ENCODE peak calls at places on chromosomes 12 and 14, in four cellular contexts. P is suprapubic skin, C is kidney, Q is astrocyte of the spinal cord. B is an unnamed sample.

GRCh38 chr12:27583057-27583797 is 59.2 kb downstream of the PPFIBP1 start:
- DNase-seq in P (no peak), C (no peak), Q (peak), B (no peak)

GRCh38 chr14:91830777-91831176 is 36.6 kb downstream of the TC2N start:
- DNase-seq in P (no peak), C (no peak), Q (no peak), B (no peak)

GRCh38 chr14:21486640-21487087 is 9.7 kb downstream of the TOX4 start:
- DNase-seq in P (no peak), C (no peak), Q (peak), B (no peak)

GRCh38 chr12:46383654-46384450 is 11.3 kb upstream of the SLC38A2 start:
- DNase-seq in P (peak), C (peak), Q (peak), B (peak)

GRCh38 chr12:47812797-47813490 is 6.8 kb downstream of the HDAC7 start:
- DNase-seq in P (peak), C (peak), Q (peak), B (no peak)

GRCh38 chr12:54376596-54377468 is 7.7 kb downstream of the ZNF385A start:
- DNase-seq in P (no peak), C (no peak), Q (no peak), B (peak)

GRCh38 chr14:70988452-70988851 is 81.2 kb downstream of the PCNX1 start:
- DNase-seq in P (no peak), C (peak), Q (no peak), B (no peak)

GRCh38 chr12:44247588-44247987 is 411.7 kb downstream of the TMEM117 start:
- DNase-seq in P (no peak), C (no peak), Q (no peak), B (no peak)

GRCh38 chr12:127271776-127272175 is 995.2 kb upstream of the TMEM132C start:
- DNase-seq in P (no peak), C (no peak), Q (no peak), B (no peak)

GRCh38 chr12:8593246-8593645 is 19.4 kb downstream of the AICDA start:
- DNase-seq in P (no peak), C (no peak), Q (no peak), B (no peak)

GRCh38 chr14:59869381-59870255 is 958 bp downstream of the RTN1 start:
- DNase-seq in P (no peak), C (peak), Q (no peak), B (no peak)

GRCh38 chr12:47889040-47889439 is 15.8 kb downstream of the VDR start:
- DNase-seq in P (no peak), C (no peak), Q (no peak), B (no peak)

GRCh38 chr12:122730215-122731014 is at the start of gene HCAR1:
- DNase-seq in P (no peak), C (no peak), Q (peak), B (no peak)
- TF ChIP-seq CTCF in P (no peak), C (no peak), Q (no peak), B (peak)

GRCh38 chr14:36091096-36091495 is 85.4 kb downstream of the PTCSC3 start:
- DNase-seq in P (no peak), C (no peak), Q (peak), B (no peak)
- TF ChIP-seq CTCF in P (no peak), C (no peak), Q (no peak), B (peak)

GRCh38 chr12:52026267-52026666 is 19.5 kb downstream of the TAMALIN start:
- DNase-seq in P (no peak), C (no peak), Q (no peak), B (no peak)

GRCh38 chr12:52023182-52023975 is 16.6 kb downstream of the TAMALIN start:
- DNase-seq in P (peak), C (peak), Q (peak), B (no peak)

GRCh38 chr12:52022841-52023181 is 16.1 kb downstream of the TAMALIN start:
- DNase-seq in P (no peak), C (no peak), Q (no peak), B (no peak)

GRCh38 chr12:52025301-52026172 is 18.8 kb downstream of the TAMALIN start:
- DNase-seq in P (peak), C (peak), Q (peak), B (no peak)

DNA sequence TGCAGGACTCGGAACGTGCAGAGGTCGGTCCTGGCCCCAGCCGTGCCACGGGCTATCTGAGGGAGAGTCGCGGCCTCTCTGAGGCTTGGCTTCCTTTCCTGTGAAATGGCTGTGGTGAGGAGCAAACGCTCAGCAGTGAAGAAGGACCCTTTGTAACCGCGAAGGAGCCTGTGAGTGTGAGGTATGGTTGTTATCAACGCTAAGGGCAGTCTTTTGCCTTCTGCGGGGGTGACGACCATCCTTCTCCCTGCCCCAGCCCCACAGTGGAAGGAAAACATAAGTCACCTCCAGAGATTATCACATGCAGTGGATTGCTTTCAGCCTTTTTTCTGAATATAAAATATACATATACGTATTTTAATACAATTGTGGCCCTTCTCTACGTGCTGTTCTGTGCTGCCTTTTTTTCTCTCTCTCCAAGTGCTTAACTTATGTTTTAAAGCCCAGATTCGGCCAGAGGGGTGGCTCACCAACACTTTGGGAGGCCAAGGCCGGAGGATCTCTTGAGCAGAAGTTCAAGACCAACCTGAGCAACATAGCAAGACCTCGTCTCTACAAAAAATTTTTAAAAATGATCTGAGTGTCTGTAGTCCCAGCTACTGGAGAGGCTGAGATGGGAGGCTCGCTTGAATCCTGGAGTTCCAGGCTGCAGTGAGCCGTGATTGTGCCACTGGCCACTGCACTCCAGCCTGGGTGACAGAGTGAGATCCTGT is 17.4 kb downstream of the TAMALIN start:
- DNase-seq in P (no peak), C (no peak), Q (no peak), B (no peak)
- TF ChIP-seq CTCF in P (no peak), C (no peak), Q (no peak), B (peak)

GRCh38 chr12:50089730-50090129 is 4.6 kb downstream of the SMARCD1 start:
- DNase-seq in P (no peak), C (peak), Q (no peak), B (peak)

GRCh38 chr12:50090391-50090790 is 5.2 kb downstream of the SMARCD1 start:
- DNase-seq in P (no peak), C (no peak), Q (no peak), B (no peak)

GRCh38 chr12:50087995-50088394 is 2.9 kb downstream of the SMARCD1 start:
- DNase-seq in P (no peak), C (no peak), Q (peak), B (no peak)

GRCh38 chr12:50087159-50087558 is 2.0 kb downstream of the SMARCD1 start:
- DNase-seq in P (no peak), C (peak), Q (no peak), B (no peak)

GRCh38 chr12:50088577-50089335 is 3.6 kb downstream of the SMARCD1 start:
- DNase-seq in P (no peak), C (no peak), Q (peak), B (no peak)
- TF ChIP-seq CTCF in P (peak), C (peak), Q (peak), B (peak)

GRCh38 chr14:99348816-99349609 is 77.0 kb upstream of the BCL11B start:
- DNase-seq in P (peak), C (no peak), Q (no peak), B (peak)

GRCh38 chr14:99352688-99353280 is 80.8 kb upstream of the BCL11B start:
- DNase-seq in P (no peak), C (no peak), Q (no peak), B (peak)

GRCh38 chr14:99350751-99351150 is 78.8 kb upstream of the BCL11B start:
- DNase-seq in P (no peak), C (no peak), Q (no peak), B (no peak)

GRCh38 chr14:99349721-99350495 is 77.9 kb upstream of the BCL11B start:
- DNase-seq in P (no peak), C (no peak), Q (no peak), B (peak)

GRCh38 chr14:99351166-99352007 is 79.4 kb upstream of the BCL11B start:
- DNase-seq in P (no peak), C (no peak), Q (no peak), B (no peak)
- TF ChIP-seq CTCF in P (no peak), C (no peak), Q (no peak), B (peak)

GRCh38 chr12:77617818-77618217 is 212.9 kb upstream of the NAV3 start:
- DNase-seq in P (no peak), C (no peak), Q (no peak), B (no peak)

DNA sequence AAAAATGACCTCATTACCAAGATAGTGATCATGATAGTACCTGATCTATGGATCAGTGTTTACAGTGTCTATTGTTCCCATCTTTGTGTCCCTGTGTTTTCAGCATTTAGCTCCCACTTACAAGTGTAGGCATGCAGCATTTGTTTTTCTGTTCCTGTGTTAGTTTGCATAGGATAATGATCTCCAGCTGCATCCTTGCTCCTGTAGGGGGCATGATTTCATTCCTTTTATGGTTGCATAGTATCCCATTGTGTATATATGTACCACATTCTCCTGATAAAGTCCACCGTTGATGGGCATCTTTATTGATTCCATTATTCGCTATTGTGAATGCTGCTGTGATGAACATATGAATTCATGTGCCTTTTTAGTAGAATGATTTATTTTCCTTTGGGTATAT is 215.4 kb upstream of the NAV3 start:
- DNase-seq in P (no peak), C (no peak), Q (peak), B (no peak)
- TF ChIP-seq CTCF in P (no peak), C (no peak), Q (peak), B (peak)

GRCh38 chr12:97267166-97267565 is 195.4 kb upstream of the RMST start:
- DNase-seq in P (no peak), C (no peak), Q (no peak), B (no peak)
- TF ChIP-seq CTCF in P (no peak), C (no peak), Q (no peak), B (no peak)

GRCh38 chr12:132131952-132132351 is 12.2 kb downstream of the DDX51 start:
- DNase-seq in P (peak), C (no peak), Q (no peak), B (no peak)
- TF ChIP-seq CTCF in P (no peak), C (no peak), Q (no peak), B (no peak)

DNA sequence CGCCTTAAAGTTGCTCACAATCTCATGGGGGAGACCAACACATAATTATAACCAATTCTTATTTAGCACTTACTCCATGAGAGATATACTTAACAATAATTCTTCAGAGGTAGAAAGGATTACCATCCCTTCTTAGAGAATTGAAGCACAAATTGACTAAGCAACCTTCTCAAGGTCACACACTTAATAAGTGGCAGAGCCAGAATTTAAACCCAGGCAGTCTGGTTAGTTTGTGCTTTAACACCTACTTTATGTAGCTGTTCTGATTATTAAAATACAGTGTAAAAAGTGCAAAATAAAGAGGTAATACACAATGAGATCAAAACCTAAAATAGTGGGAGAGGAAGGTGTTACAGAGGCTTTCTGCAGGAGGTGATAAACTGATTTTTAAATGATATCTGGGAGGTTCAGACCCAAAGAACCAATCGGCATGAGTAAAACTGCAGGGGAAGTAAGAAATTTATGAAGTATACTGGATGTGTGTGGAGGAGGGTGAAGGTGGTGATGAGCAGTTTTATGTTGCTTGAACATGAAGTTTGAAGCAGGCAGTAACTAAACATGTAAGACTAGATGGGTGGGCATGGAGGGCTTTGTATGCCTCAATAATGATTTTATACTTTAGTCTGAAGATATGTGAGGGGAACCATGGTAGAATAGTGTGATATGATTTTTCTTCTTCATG is 5.7 kb downstream of the ZBTB1 start:
- DNase-seq in P (no peak), C (no peak), Q (no peak), B (no peak)
- TF ChIP-seq CTCF in P (no peak), C (no peak), Q (no peak), B (no peak)

DNA sequence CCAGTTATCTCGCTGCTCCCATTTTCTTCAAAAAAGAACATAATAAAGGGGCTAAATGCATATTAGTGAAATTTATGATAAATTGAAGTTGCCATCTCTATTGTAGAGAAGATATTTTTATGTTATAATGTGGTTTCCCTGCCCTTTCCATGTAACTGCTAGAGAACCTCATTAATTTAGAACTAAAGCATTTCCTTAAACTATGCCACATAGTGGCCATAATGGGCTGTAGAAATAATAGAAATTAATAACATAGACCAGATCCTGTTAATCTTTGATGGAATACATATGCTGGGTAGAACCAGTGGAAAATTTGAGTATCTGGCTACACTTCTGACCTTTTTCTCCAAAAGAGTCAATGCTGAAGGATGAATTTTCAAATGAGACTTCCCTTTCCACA is 376.7 kb downstream of the PDZRN4 start:
- DNase-seq in P (no peak), C (no peak), Q (no peak), B (no peak)
- TF ChIP-seq CTCF in P (no peak), C (no peak), Q (no peak), B (peak)